ENCODE peak calls at places on chromosomes 11 and 22, in seven cellular contexts. O is fibroblast of mammary gland; E is glutamatergic neuron; Q is fibroblast of the aortic adventitia; J is pancreas; I is mammary epithelial cell; U is CD8-positive, alpha-beta T cell. C is an unnamed sample.

GRCh38 chr11:35214181-35214770 is 75.3 kb downstream of the CD44 start:
- DNase-seq in O (no peak), E (no peak), Q (no peak), U (no peak), J (no peak), I (no peak), C (no peak)

GRCh38 chr22:45424241-45424731 is 10.8 kb downstream of the RIBC2 start:
- DNase-seq in Q (no peak), O (no peak), U (no peak), J (no peak), I (no peak), E (no peak), C (no peak)

GRCh38 chr22:19984201-19984753 is 32.3 kb downstream of the ARVCF start:
- DNase-seq in J (no peak), Q (peak), E (no peak), I (peak), O (peak), U (no peak), C (no peak)

GRCh38 chr22:42637555-42637954 is 2.8 kb downstream of the ATP5MGL start:
- DNase-seq in E (no peak), Q (no peak), J (no peak), U (no peak), O (no peak), I (no peak), C (no peak)

GRCh38 chr11:7548659-7549283 is 35.0 kb downstream of the PPFIBP2 start:
- DNase-seq in Q (no peak), U (no peak), J (peak), O (no peak), I (no peak), E (no peak), C (no peak)

GRCh38 chr11:26820739-26821138 is 98.9 kb upstream of the SLC5A12 start:
- DNase-seq in J (no peak), Q (peak), E (no peak), O (peak), I (peak), U (no peak), C (no peak)

GRCh38 chr11:61885166-61885778 is 6.1 kb downstream of the FADS3 start:
- DNase-seq in E (no peak), J (no peak), U (no peak), Q (no peak), I (no peak), O (no peak), C (no peak)

GRCh38 chr11:74647831-74648230 is 55.4 kb downstream of the POLD3 start:
- DNase-seq in E (no peak), I (no peak), J (no peak), O (no peak), U (no peak), Q (no peak), C (no peak)

GRCh38 chr11:130261546-130261945 is 53.2 kb downstream of the ZBTB44 start:
- DNase-seq in I (no peak), U (no peak), E (no peak), O (no peak), J (no peak), Q (no peak), C (no peak)

GRCh38 chr22:21972293-21972779 is 10.3 kb downstream of the TOP3B start:
- DNase-seq in O (peak), Q (peak), I (no peak), J (no peak), U (peak), E (peak), C (peak)

GRCh38 chr11:40129276-40129675 is 1330.2 kb downstream of the LRRC4C start:
- DNase-seq in O (no peak), I (no peak), J (no peak), Q (no peak), U (no peak), E (no peak), C (no peak)

GRCh38 chr11:23405350-23405937 is 545.2 kb upstream of the CCDC179 start:
- DNase-seq in I (no peak), J (peak), U (no peak), E (no peak), O (no peak), Q (no peak), C (no peak)

GRCh38 chr22:41028841-41029240 is 63.6 kb upstream of the EP300 start:
- DNase-seq in O (peak), J (no peak), I (peak), Q (peak), E (no peak), U (no peak), C (no peak)

GRCh38 chr11:114262681-114263509 is 33.3 kb upstream of the NNMT start:
- DNase-seq in E (peak), O (peak), I (peak), J (no peak), Q (peak), U (no peak), C (peak)

GRCh38 chr22:41925783-41926460 is 684 bp downstream of the TNFRSF13C start:
- DNase-seq in E (peak), O (peak), Q (no peak), I (no peak), J (peak), U (peak), C (peak)

GRCh38 chr11:72303179-72303578 is 59.2 kb upstream of the PHOX2A start:
- DNase-seq in E (no peak), Q (no peak), O (no peak), I (no peak), J (no peak), U (no peak), C (no peak)

GRCh38 chr11:104704888-104705287 is 193.4 kb downstream of the CASP12 start:
- DNase-seq in J (no peak), E (no peak), I (no peak), O (no peak), U (no peak), Q (no peak), C (no peak)

GRCh38 chr11:10114593-10115404 is 179.2 kb downstream of the SBF2 start:
- DNase-seq in U (no peak), J (no peak), I (no peak), E (no peak), Q (no peak), O (no peak), C (no peak)

GRCh38 chr11:120746836-120747609 is 235.5 kb downstream of the GRIK4 start:
- DNase-seq in U (no peak), J (no peak), I (peak), E (no peak), O (peak), Q (no peak), C (no peak)

GRCh38 chr11:12274558-12275197 is 102.7 kb upstream of the PARVA start:
- DNase-seq in I (no peak), E (no peak), Q (no peak), U (no peak), J (peak), O (peak), C (no peak)

GRCh38 chr11:5004429-5005274 is 10.0 kb downstream of the OR51L1 start:
- DNase-seq in O (peak), I (peak), Q (peak), E (peak), U (no peak), J (peak), C (peak)

GRCh38 chr22:40834628-40835027 is 15.5 kb upstream of the SLC25A17 start:
- DNase-seq in J (no peak), Q (no peak), E (no peak), I (no peak), O (no peak), U (no peak), C (no peak)

GRCh38 chr11:11622772-11623531 is 1.1 kb upstream of the GALNT18 start:
- DNase-seq in U (no peak), I (no peak), O (no peak), E (no peak), J (no peak), Q (no peak), C (no peak)

GRCh38 chr11:61827573-61828378 is at the start of gene FADS2:
- DNase-seq in Q (peak), O (peak), E (peak), J (peak), I (peak), U (peak), C (peak)

GRCh38 chr22:38353142-38353629 is 36.0 kb upstream of the CSNK1E start:
- DNase-seq in J (peak), I (peak), E (peak), O (peak), U (peak), Q (peak), C (peak)

GRCh38 chr22:44151661-44152060 is 29.1 kb upstream of the PARVG start:
- DNase-seq in E (no peak), O (peak), J (no peak), I (peak), U (no peak), Q (peak), C (no peak)

GRCh38 chr22:41201146-41201545 is 4.0 kb upstream of the L3MBTL2 start:
- DNase-seq in I (no peak), E (no peak), Q (no peak), U (no peak), J (no peak), O (no peak), C (no peak)

GRCh38 chr11:76287227-76287626 is 80.9 kb upstream of the WNT11 start:
- DNase-seq in U (no peak), E (no peak), O (no peak), J (peak), Q (no peak), I (no peak), C (no peak)

GRCh38 chr22:29031236-29031982 is 30.2 kb downstream of the C22orf31 start:
- DNase-seq in J (peak), U (no peak), E (no peak), I (peak), O (peak), Q (peak), C (no peak)

DNA sequence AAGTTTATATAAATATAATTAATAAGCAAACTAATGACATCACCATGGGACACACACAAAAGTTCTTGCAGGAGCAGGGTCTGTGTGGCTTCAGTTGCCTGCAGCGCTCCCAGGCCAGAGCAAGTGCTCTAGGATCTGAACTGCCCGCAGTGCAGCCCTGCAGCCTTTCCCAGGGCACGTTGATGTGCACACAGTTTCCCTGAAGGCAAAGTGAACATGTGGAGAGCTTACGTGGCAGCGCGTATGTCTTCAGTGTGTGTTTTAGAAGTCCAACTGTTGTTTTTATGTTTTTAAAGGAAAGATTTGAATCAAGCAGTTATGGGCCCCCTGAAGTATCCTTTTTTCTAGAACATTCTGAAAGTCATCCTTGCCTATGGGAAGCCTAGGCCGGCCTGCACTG is 1.2 kb upstream of the TIGD3 start:
- DNase-seq in U (no peak), J (no peak), E (no peak), Q (no peak), I (no peak), O (no peak), C (no peak)
- TF ChIP-seq CTCF in U (no peak), J (no peak), E (no peak), Q (no peak), I (no peak), O (no peak), C (no peak)

GRCh38 chr22:50542416-50542927 is 3.2 kb upstream of the KLHDC7B start:
- DNase-seq in J (no peak), I (peak), U (no peak), O (peak), Q (no peak), E (no peak), C (no peak)
- TF ChIP-seq CTCF in J (no peak), I (no peak), U (no peak), O (peak), Q (peak), E (no peak), C (no peak)

DNA sequence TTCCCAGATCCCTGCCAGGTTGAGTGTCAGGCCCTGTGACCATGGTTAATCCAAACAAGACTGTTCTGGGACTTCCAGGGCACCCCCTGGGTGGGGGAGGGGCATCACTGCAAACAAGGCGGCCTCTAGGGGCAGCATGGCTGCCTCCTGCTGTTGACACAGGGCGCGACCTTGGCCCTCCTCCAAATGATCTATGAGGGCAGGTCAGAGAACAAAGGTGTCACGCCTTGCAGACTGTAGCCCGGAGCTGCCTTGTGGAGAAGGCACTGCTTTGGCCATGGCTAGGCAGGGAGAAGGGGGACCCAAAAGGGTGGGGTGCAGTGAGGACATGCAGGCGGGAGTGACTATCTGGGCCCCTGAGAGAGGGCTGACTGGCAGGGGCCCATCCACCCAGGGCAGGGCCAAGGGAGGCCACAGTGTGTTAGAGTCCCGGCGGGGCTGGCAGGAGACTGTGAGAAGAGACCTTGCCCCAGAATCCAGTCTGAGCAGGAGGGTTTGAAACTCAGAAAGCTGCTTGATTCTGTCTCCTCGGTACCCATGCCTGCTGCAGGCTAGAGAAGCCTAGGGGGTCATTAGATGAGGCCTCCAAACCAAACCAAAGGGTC is 35.6 kb downstream of the KCNC1 start:
- DNase-seq in E (peak), U (no peak), Q (no peak), O (no peak), J (peak), I (no peak), C (no peak)
- TF ChIP-seq CTCF in E (no peak), U (no peak), Q (no peak), O (peak), J (no peak), I (peak), C (peak)

DNA sequence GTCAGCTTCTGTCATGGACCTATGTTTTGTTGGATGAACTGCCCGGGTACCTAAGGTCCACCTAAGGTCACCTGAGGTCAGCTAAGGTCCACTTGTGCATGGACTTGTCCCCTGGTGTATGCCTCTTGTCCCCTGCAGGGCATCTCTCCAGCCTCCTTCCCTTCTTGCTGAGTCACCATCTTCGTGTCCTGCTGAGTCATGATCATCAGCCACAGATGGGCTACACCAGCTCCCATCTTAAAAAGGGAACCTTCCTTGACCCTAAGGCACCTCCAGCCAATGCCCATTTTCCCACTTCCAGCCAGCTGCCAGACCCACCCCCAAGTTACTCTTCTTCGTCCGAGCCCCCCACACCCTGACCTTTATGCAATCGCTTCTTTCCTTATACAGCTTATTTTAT is 544.9 kb downstream of the TBC1D22A start:
- DNase-seq in J (no peak), Q (peak), O (peak), U (no peak), E (no peak), I (no peak), C (no peak)
- TF ChIP-seq CTCF in J (no peak), Q (no peak), O (no peak), U (no peak), E (no peak), I (no peak), C (no peak)

DNA sequence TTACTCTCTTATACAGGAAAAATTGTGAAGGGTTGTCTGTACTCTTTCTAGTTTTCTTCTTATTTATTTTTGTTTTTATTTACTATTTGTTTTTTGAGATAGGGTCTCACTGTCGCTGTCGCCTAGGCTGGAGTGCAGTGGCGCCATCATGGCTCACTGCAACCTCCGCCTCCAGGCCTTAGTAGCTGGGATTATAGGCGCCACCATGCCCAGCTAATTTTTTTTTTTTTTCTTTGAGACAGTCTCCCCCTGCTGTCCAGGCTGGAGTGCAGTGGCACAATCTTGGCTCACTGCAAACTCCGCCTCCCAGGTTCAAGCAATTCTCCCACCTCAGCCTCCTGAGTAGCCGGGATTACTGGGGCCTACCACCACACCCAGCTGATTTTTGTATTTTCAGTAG is 18.4 kb downstream of the CUL5 start:
- DNase-seq in I (no peak), O (no peak), E (no peak), Q (no peak), J (no peak), U (no peak), C (no peak)
- TF ChIP-seq CTCF in I (peak), O (no peak), E (no peak), Q (no peak), J (no peak), U (no peak), C (peak)

DNA sequence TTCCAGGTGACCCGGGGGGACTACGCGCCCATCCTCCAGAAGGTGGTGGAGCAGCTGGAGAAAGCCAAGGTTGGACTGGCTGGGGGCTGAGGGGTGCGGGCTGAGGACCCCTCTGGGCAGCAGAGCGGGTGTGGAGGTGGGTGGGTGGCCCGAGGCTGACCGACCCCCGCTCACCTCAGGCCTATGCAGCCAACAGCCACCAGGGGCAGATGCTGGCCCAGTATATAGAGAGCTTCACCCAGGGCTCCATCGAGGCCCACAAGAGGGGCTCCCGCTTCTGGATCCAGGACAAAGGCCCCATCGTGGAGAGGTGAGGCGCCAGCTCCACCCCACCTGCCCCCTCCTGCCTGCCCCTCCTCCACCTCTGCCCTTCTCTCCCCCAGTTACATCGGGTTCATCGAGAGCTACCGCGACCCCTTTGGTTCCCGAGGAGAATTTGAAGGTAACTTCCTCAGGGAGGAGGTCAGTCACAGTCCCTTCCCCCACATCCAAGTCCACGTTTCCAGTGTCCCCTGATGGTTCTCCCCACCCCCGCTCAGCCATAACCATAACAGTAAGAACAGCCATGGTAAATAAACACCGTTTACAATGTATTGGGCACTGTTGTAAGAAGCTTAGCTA is 11.2 kb downstream of the DPP3 start:
- DNase-seq in O (no peak), E (peak), U (no peak), J (no peak), Q (no peak), I (no peak), C (no peak)
- TF ChIP-seq CTCF in O (peak), E (peak), U (no peak), J (no peak), Q (peak), I (no peak), C (peak)

DNA sequence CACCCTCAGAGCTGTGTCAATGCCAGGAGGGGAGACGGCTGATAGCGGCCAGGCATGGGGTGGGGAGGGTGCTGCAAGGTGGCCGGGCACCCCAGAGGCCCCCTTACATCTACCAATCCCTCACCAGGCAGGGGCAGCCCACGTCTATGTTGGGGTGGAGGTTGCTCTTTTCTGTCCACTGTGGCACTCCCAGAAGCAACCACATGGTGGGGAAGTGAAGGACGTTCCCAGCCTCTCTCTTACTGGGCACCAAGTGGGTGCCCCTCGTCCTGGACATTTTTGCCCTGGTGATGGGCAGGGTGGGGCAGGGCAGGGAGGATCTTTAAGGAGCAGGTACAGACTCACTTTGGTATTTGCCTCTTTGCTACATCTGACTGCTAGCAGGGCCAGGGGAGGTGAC is 47.5 kb downstream of the NECTIN1 start:
- DNase-seq in O (no peak), Q (no peak), J (no peak), I (no peak), E (no peak), U (no peak), C (no peak)
- TF ChIP-seq CTCF in O (no peak), Q (peak), J (no peak), I (peak), E (no peak), U (no peak), C (peak)

C was measured in neural crest cell.